ENCODE peak calls at places on chromosomes 4 and X, in five cellular contexts. D is BE2C, R is prostate gland, I is left ventricle myocardium inferior, V is body of pancreas. J is an unnamed sample.
A peak's percentile ranks its signal among the peaks of the same experiment; 100 is the strongest.

GRCh38 chrX:111634823-111635410 is 46.1 kb upstream of the ALG13 start:
- DNase-seq in D (no peak), R (no peak), I (no peak), V (no peak), J (peak; percentile 44)

GRCh38 chrX:14915596-14915995 is 42.4 kb downstream of the MOSPD2 start:
- DNase-seq in D (no peak), R (no peak), I (no peak), V (no peak), J (no peak)

GRCh38 chr4:122117743-122118142 is 34.4 kb upstream of the BLTP1 start:
- DNase-seq in D (no peak), R (no peak), I (no peak), V (no peak), J (no peak)

GRCh38 chr4:65521666-65522065 is 148.6 kb downstream of the EPHA5 start:
- DNase-seq in D (no peak), R (no peak), I (no peak), V (no peak), J (no peak)

GRCh38 chrX:108020631-108021030 is 24.2 kb upstream of the VSIG1 start:
- DNase-seq in D (no peak), R (no peak), I (no peak), V (no peak), J (peak; percentile 18)

GRCh38 chrX:107374116-107374515 is 75.3 kb upstream of the FRMPD3 start:
- DNase-seq in D (no peak), R (no peak), I (no peak), V (no peak), J (peak; percentile 76)

GRCh38 chr4:89174784-89175183 is 63.5 kb downstream of the TIGD2 start:
- DNase-seq in D (no peak), R (no peak), I (no peak), V (no peak), J (no peak)

GRCh38 chrX:48919360-48919821 is 567 bp upstream of the PIM2 start:
- DNase-seq in D (no peak), R (no peak), I (no peak), V (no peak), J (no peak)

GRCh38 chr4:66574145-66574978 is 904.1 kb upstream of the EPHA5 start:
- DNase-seq in D (no peak), R (peak; percentile 14), I (no peak), V (peak; percentile 25), J (no peak)

GRCh38 chr4:182294436-182294835 is 51.2 kb downstream of the TENM3 start:
- DNase-seq in D (no peak), R (no peak), I (no peak), V (no peak), J (no peak)

GRCh38 chr4:82811838-82812672 is 13.5 kb upstream of the SCD5 start:
- DNase-seq in D (no peak), R (no peak), I (no peak), V (no peak), J (no peak)

GRCh38 chrX:79601336-79602131 is 234.4 kb upstream of the ITM2A start:
- DNase-seq in D (no peak), R (no peak), I (no peak), V (no peak), J (no peak)

GRCh38 chr4:44674471-44674870 is 3.7 kb upstream of the GUF1 start:
- DNase-seq in D (no peak), R (no peak), I (no peak), V (no peak), J (no peak)

GRCh38 chr4:152166567-152166966 is 369.3 kb downstream of the FBXW7 start:
- DNase-seq in D (no peak), R (no peak), I (no peak), V (no peak), J (peak; percentile 4)

GRCh38 chrX:40552768-40553167 is 28.0 kb upstream of the ATP6AP2 start:
- DNase-seq in D (no peak), R (no peak), I (no peak), V (no peak), J (peak; percentile 18)

GRCh38 chr4:137390141-137390540 is 142.2 kb downstream of the PCDH18 start:
- DNase-seq in D (no peak), R (no peak), I (no peak), V (no peak), J (no peak)

GRCh38 chrX:153828308-153828707 is 2.0 kb downstream of the PDZD4 start:
- DNase-seq in D (no peak), R (no peak), I (no peak), V (no peak), J (no peak)

GRCh38 chr4:1323635-1324442 is 23.2 kb upstream of the UVSSA start:
- DNase-seq in D (no peak), R (no peak), I (no peak), V (no peak), J (no peak)

GRCh38 chrX:35682481-35682880 is 115.7 kb upstream of the MAGEB16 start:
- DNase-seq in D (no peak), R (no peak), I (no peak), V (no peak), J (no peak)

GRCh38 chrX:150219374-150220185 is 143.5 kb upstream of the MAMLD1 start:
- DNase-seq in D (no peak), R (no peak), I (no peak), V (no peak), J (peak; percentile 53)

GRCh38 chr4:73213917-73214663 is 44.5 kb downstream of the ANKRD17 start:
- DNase-seq in D (no peak), R (no peak), I (no peak), V (no peak), J (no peak)

GRCh38 chr4:164464313-164464712 is 289.6 kb upstream of the SMIM31 start:
- DNase-seq in D (no peak), R (no peak), I (no peak), V (no peak), J (no peak)

GRCh38 chr4:25043548-25043947 is 12.8 kb upstream of the LGI2 start:
- DNase-seq in D (no peak), R (no peak), I (no peak), V (peak; percentile 46), J (no peak)

GRCh38 chrX:28391528-28391927 is 195.7 kb upstream of the IL1RAPL1 start:
- DNase-seq in D (no peak), R (no peak), I (no peak), V (no peak), J (no peak)

GRCh38 chrX:44072631-44073030 is 99.4 kb upstream of the NDP start:
- DNase-seq in D (no peak), R (no peak), I (no peak), V (no peak), J (no peak)

GRCh38 chr4:26273308-26273980 is 47.4 kb upstream of the RBPJ start:
- DNase-seq in D (no peak), R (no peak), I (peak; percentile 37), V (no peak), J (no peak)

GRCh38 chrX:47873123-47873522 is 36.4 kb downstream of the ZNF81 start:
- DNase-seq in D (no peak), R (no peak), I (no peak), V (no peak), J (no peak)

GRCh38 chr4:32140636-32141035 is 1420.5 kb downstream of the PCDH7 start:
- DNase-seq in D (no peak), R (no peak), I (no peak), V (no peak), J (no peak)

GRCh38 chrX:79444694-79445093 is 77.6 kb upstream of the ITM2A start:
- DNase-seq in D (no peak), R (no peak), I (no peak), V (no peak), J (no peak)

GRCh38 chrX:27599928-27600327 is 9.8 kb downstream of the DCAF8L2 start:
- DNase-seq in D (no peak), R (no peak), I (no peak), V (no peak), J (no peak)

GRCh38 chr4:150209140-150209829 is 131.0 kb downstream of the DCLK2 start:
- DNase-seq in D (peak; percentile 85), R (peak; percentile 40), I (peak; percentile 68), V (peak; percentile 51), J (peak; percentile 62)

GRCh38 chr4:99126376-99126775 is 17.7 kb downstream of the ADH4 start:
- DNase-seq in D (no peak), R (no peak), I (no peak), V (no peak), J (no peak)

GRCh38 chrX:152904151-152905080 is 6.5 kb downstream of the ZNF185 start:
- DNase-seq in D (peak; percentile 63), R (no peak), I (no peak), V (peak; percentile 49), J (peak; percentile 80)

GRCh38 chrX:2424317-2424716 is 76.5 kb downstream of the DHRSX start:
- DNase-seq in D (no peak), R (no peak), I (no peak), V (no peak), J (no peak)

GRCh38 chr4:23956601-23957364 is 66.9 kb upstream of the PPARGC1A start:
- DNase-seq in D (no peak), R (peak; percentile 58), I (no peak), V (no peak), J (no peak)

GRCh38 chrX:9456250-9457074 is 8.4 kb upstream of the TBL1X start:
- DNase-seq in D (no peak), R (no peak), I (no peak), V (no peak), J (no peak)
- H3K4me3 ChIP-seq in D (no peak overlapping the region), R (no peak overlapping the region), I (no peak overlapping the region), V (no peak overlapping the region), J (no peak overlapping the region)

DNA sequence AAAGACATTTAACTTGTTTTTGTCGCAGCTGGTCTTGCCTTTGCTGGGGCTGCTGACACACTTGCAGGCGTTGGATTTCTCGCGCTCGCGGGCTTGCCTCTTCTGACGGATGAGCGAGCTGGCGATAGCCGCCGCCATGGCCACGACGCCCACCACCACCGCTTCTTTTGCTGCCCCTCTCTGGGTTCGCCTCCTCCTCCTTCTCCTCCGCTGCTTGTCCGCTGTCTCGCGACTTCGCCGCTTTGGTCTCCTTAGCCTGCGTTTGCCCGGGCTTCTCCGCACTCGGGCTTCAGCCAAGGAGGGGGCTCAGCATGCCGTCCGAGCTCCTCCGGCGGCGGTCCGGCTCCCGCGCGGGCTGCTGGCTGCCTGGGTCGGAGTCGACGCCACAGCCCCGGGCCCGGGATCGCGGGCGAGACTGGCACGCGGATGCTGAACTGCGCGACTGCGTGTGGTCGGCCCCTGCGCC is 618 bp downstream of the FGF13 start:
- DNase-seq in D (no peak), R (no peak), I (peak; percentile 8), V (peak; percentile 11), J (peak; percentile 13)
- H3K27me3 ChIP-seq in D (no peaks in the 10 kb centered on the region), R (no peaks in the 10 kb centered on the region), I (peaks cover 36% of the 10 kb centered on the region), V (no peaks in the 10 kb centered on the region), J (no peaks in the 10 kb centered on the region)

DNA sequence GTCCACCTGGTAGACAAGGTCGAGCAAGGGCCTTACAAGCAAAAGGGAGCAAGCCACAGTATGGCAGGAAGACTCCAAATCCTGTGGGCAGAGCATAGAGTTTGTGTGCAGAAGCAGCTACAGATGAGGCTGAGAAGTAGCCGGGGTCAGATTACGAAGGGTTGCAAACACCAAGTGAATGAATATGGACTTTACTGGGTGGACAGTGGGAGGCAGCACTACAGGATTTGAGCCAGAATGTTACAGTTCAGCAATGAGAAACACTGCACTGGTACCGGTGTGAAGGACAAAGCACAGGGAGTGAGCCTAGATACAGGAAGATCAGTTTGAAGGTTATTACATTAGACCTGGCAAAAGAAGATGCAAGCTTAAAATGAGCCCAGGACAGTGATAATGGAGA is 46.1 kb upstream of the HOPX start:
- DNase-seq in D (no peak), R (no peak), I (no peak), V (no peak), J (no peak)
- H3K4me1 ChIP-seq in D (no peaks in the 10 kb centered on the region), R (no peaks in the 10 kb centered on the region), I (peaks cover 16% of the 10 kb centered on the region), V (no peaks in the 10 kb centered on the region), J (no peaks in the 10 kb centered on the region)

GRCh38 chr4:77671051-77671450 is 65.4 kb downstream of the CXCL13 start:
- DNase-seq in D (no peak), R (no peak), I (no peak), V (no peak), J (peak; percentile 54)
- H3K4me3 ChIP-seq in D (no peak overlapping the region), R (no peak overlapping the region), I (no peak overlapping the region), V (no peak overlapping the region), J (no peak overlapping the region)

J was measured in HAP-1.